ENCODE peak calls at places on chromosomes 13 and 19, in nine cellular contexts. F, P, Y, R, Z, K, L, V and W are unnamed samples.

GRCh38 chr19:44807162-44807561 is 1.7 kb upstream of the BCAM start:
- DNase-seq in R (no peak), F (peak), V (no peak), P (no peak), Y (no peak), L (no peak), K (no peak), Z (peak), W (no peak)

GRCh38 chr13:74301200-74302063 is 167.2 kb upstream of the KLF12 start:
- DNase-seq in P (no peak), Z (no peak), F (no peak), Y (peak), V (no peak), L (no peak), R (no peak), K (no peak), W (no peak)

GRCh38 chr13:59510377-59510776 is 653.4 kb downstream of the DIAPH3 start:
- DNase-seq in V (no peak), Y (no peak), P (no peak), L (no peak), K (no peak), R (no peak), F (no peak), Z (no peak), W (no peak)

GRCh38 chr19:55452381-55453325 is 8.8 kb downstream of the ISOC2 start:
- DNase-seq in Y (peak), P (peak), Z (peak), K (peak), F (peak), L (peak), R (no peak), V (no peak), W (no peak)

GRCh38 chr19:55251296-55252081 is 7.3 kb downstream of the PPP6R1 start:
- DNase-seq in F (no peak), P (no peak), R (peak), Y (no peak), L (no peak), V (peak), K (no peak), Z (no peak), W (no peak)

GRCh38 chr19:53980553-53981407 is 10.7 kb upstream of the CACNG6 start:
- DNase-seq in R (no peak), V (no peak), P (no peak), Z (no peak), Y (peak), F (peak), L (no peak), K (no peak), W (peak)

GRCh38 chr19:35299523-35300339 is 7.8 kb downstream of the MAG start:
- DNase-seq in Y (no peak), K (no peak), V (peak), P (no peak), Z (no peak), L (no peak), F (no peak), R (no peak), W (no peak)

GRCh38 chr19:17488593-17489391 is 18.5 kb downstream of the SLC27A1 start:
- DNase-seq in F (no peak), Z (peak), P (peak), V (peak), L (no peak), Y (peak), K (peak), R (peak), W (no peak)

GRCh38 chr19:32174386-32175113 is 170.9 kb upstream of the ZNF507 start:
- DNase-seq in P (no peak), Z (no peak), R (peak), K (no peak), F (no peak), Y (no peak), L (no peak), V (no peak), W (no peak)

GRCh38 chr19:52991484-52991883 is 22.2 kb upstream of the ERVV-1 start:
- DNase-seq in F (no peak), L (no peak), V (no peak), P (no peak), Y (no peak), Z (no peak), R (no peak), K (no peak), W (peak)

GRCh38 chr19:38400361-38400760 is 2.5 kb upstream of the FAM98C start:
- DNase-seq in Y (no peak), F (no peak), R (no peak), K (no peak), L (no peak), P (no peak), Z (no peak), V (no peak), W (no peak)

GRCh38 chr19:18074192-18074591 is 12.5 kb downstream of the IL12RB1 start:
- DNase-seq in L (no peak), P (no peak), Y (no peak), Z (no peak), F (no peak), K (no peak), R (no peak), V (no peak), W (no peak)

GRCh38 chr13:27124571-27124970 is 47.0 kb downstream of the USP12 start:
- DNase-seq in K (no peak), Y (no peak), R (no peak), L (no peak), V (no peak), F (no peak), Z (no peak), P (no peak), W (no peak)

GRCh38 chr13:47628666-47629065 is 372.4 kb downstream of the SUCLA2 start:
- DNase-seq in R (no peak), Y (no peak), L (no peak), K (no peak), Z (no peak), F (no peak), P (no peak), V (no peak), W (peak)

GRCh38 chr13:112217431-112217830 is 150.5 kb downstream of the SOX1 start:
- DNase-seq in Y (no peak), R (no peak), P (no peak), Z (no peak), K (no peak), V (no peak), L (no peak), F (no peak), W (no peak)

GRCh38 chr19:27858981-27859581 is 1353.9 kb downstream of the UQCRFS1 start:
- DNase-seq in Y (no peak), L (no peak), K (no peak), R (no peak), V (no peak), P (no peak), F (no peak), Z (no peak), W (no peak)

GRCh38 chr13:34672631-34673030 is 269.4 kb upstream of the NBEA start:
- DNase-seq in Y (no peak), V (no peak), Z (no peak), K (no peak), L (no peak), R (no peak), P (no peak), F (no peak), W (no peak)

GRCh38 chr13:113398963-113399754 is 35.2 kb upstream of the GRTP1 start:
- DNase-seq in L (no peak), F (no peak), Z (no peak), R (no peak), Y (peak), K (no peak), V (no peak), P (no peak), W (no peak)

GRCh38 chr13:76798037-76798436 is 88.2 kb downstream of the KCTD12 start:
- DNase-seq in P (no peak), R (no peak), Y (no peak), F (no peak), L (no peak), K (peak), V (no peak), Z (no peak), W (no peak)

GRCh38 chr13:31951215-31951678 is 80.3 kb upstream of the FRY start:
- DNase-seq in K (peak), V (no peak), Y (no peak), P (no peak), R (no peak), F (no peak), L (no peak), Z (no peak), W (no peak)